ENCODE peak calls at places on chromosomes 2 and 18, in seven cellular contexts. V is Panc1, P is small intestine, Q is T-helper 2 cell, K is NCI-H748 treated with DMSO at 0.1 percent for 48 hours, U is nephron progenitor cell, H is NCI-H345. X is an unnamed sample.

GRCh38 chr2:101277111-101277510 is 24.4 kb downstream of the CNOT11 start:
- DNase-seq in H (no peak), Q (no peak), K (no peak), U (no peak), P (no peak), V (no peak), X (no peak)

GRCh38 chr2:148876589-148877402 is 1.8 kb downstream of the KIF5C start:
- DNase-seq in P (peak), U (peak), K (peak), Q (peak), V (no peak), H (peak), X (peak)

GRCh38 chr2:194214192-194214591 is 1442.8 kb upstream of the SLC39A10 start:
- DNase-seq in K (no peak), Q (no peak), U (no peak), P (no peak), H (no peak), V (no peak), X (no peak)

GRCh38 chr18:55534547-55534946 is 53.4 kb downstream of the TCF4 start:
- DNase-seq in P (no peak), U (no peak), K (no peak), H (no peak), Q (peak), V (no peak), X (no peak)

GRCh38 chr2:61889212-61889956 is 928 bp upstream of the CCT4 start:
- DNase-seq in K (no peak), U (peak), V (no peak), Q (no peak), H (no peak), P (peak), X (no peak)

GRCh38 chr2:234269769-234270204 is 219.3 kb downstream of the SPP2 start:
- DNase-seq in P (no peak), V (no peak), H (no peak), Q (no peak), K (no peak), U (no peak), X (no peak)

GRCh38 chr2:195280024-195280423 is 377.0 kb upstream of the SLC39A10 start:
- DNase-seq in P (no peak), H (no peak), U (no peak), Q (no peak), V (no peak), K (no peak), X (no peak)

GRCh38 chr2:77487074-77487803 is 34.9 kb downstream of the LRRTM4 start:
- DNase-seq in K (no peak), P (no peak), Q (no peak), U (peak), V (no peak), H (no peak), X (no peak)

GRCh38 chr18:57677289-57678211 is 55.9 kb upstream of the NARS1 start:
- DNase-seq in H (no peak), Q (no peak), K (no peak), V (no peak), P (no peak), U (no peak), X (no peak)

GRCh38 chr2:107337209-107337898 is 451.4 kb upstream of the ST6GAL2 start:
- DNase-seq in Q (no peak), U (no peak), V (no peak), P (no peak), K (no peak), H (no peak), X (no peak)

GRCh38 chr2:28444951-28445350 is 50.9 kb upstream of the PLB1 start:
- DNase-seq in Q (no peak), K (no peak), U (no peak), P (no peak), V (no peak), H (no peak), X (no peak)

GRCh38 chr2:19607400-19607799 is 249.0 kb upstream of the OSR1 start:
- DNase-seq in V (no peak), H (no peak), P (no peak), U (no peak), Q (no peak), K (no peak), X (no peak)

GRCh38 chr2:151852260-151853069 is 24.2 kb upstream of the ARL5A start:
- DNase-seq in P (no peak), Q (no peak), U (no peak), V (no peak), H (no peak), K (no peak), X (no peak)

GRCh38 chr2:198063242-198063641 is 258.8 kb downstream of the PLCL1 start:
- DNase-seq in P (no peak), H (no peak), K (no peak), Q (no peak), V (no peak), U (no peak), X (no peak)

GRCh38 chr18:41150316-41150715 is 804.7 kb upstream of the PIK3C3 start:
- DNase-seq in V (no peak), U (no peak), Q (no peak), H (peak), K (peak), P (no peak), X (peak)

GRCh38 chr2:121238828-121239227 is 46.2 kb downstream of the TFCP2L1 start:
- DNase-seq in U (no peak), K (no peak), V (no peak), Q (no peak), P (no peak), H (no peak), X (no peak)

GRCh38 chr18:379665-380356 is 112.0 kb upstream of the THOC1 start:
- DNase-seq in H (no peak), P (no peak), K (no peak), Q (no peak), U (peak), V (no peak), X (no peak)

GRCh38 chr2:47512581-47513083 is 109.7 kb downstream of the MSH2 start:
- DNase-seq in U (no peak), V (no peak), P (peak), K (no peak), Q (no peak), H (no peak), X (peak)

GRCh38 chr2:158113896-158114295 is 12.2 kb downstream of the UPP2 start:
- DNase-seq in V (no peak), U (no peak), H (no peak), P (no peak), K (no peak), Q (no peak), X (no peak)

GRCh38 chr2:42874838-42875801 is 82.7 kb upstream of the HAAO start:
- DNase-seq in K (no peak), P (no peak), V (no peak), H (no peak), U (no peak), Q (no peak), X (no peak)

GRCh38 chr2:67057901-67058703 is 339.0 kb upstream of the ETAA1 start:
- DNase-seq in Q (no peak), P (peak), V (no peak), K (no peak), H (no peak), U (no peak), X (no peak)

GRCh38 chr18:47981320-47981719 is 50.9 kb upstream of the SMAD2 start:
- DNase-seq in K (no peak), V (no peak), H (peak), Q (no peak), P (no peak), U (no peak), X (peak)

GRCh38 chr2:56476509-56477071 is 292.8 kb downstream of the CCDC85A start:
- DNase-seq in H (no peak), Q (no peak), P (peak), U (no peak), V (no peak), K (no peak), X (no peak)

GRCh38 chr2:12979066-12979465 is 262.3 kb downstream of the TRIB2 start:
- DNase-seq in H (no peak), Q (no peak), P (no peak), U (no peak), K (no peak), V (no peak), X (no peak)

GRCh38 chr18:36903215-36903928 is 74.4 kb downstream of the KIAA1328 start:
- DNase-seq in U (no peak), Q (no peak), V (no peak), P (no peak), K (no peak), H (no peak), X (no peak)

GRCh38 chr2:132585982-132586608 is 83.9 kb downstream of the LYPD1 start:
- DNase-seq in K (no peak), V (no peak), U (no peak), H (no peak), Q (no peak), P (no peak), X (no peak)

GRCh38 chr2:138956116-138956515 is 175.9 kb upstream of the NXPH2 start:
- DNase-seq in P (no peak), H (no peak), V (no peak), U (no peak), K (no peak), Q (no peak), X (peak)

GRCh38 chr2:189798312-189799029 is 14.2 kb downstream of the PMS1 start:
- DNase-seq in U (no peak), H (peak), V (no peak), Q (peak), K (peak), P (no peak), X (peak)